ENCODE peak calls at places on chromosomes 5 and 9, in five cellular contexts. J is SK-N-SH, Q is hepatocyte, M is PC-3, O is MM.1S. X is an unnamed sample.

GRCh38 chr5:92836861-92837755 is 743.9 kb downstream of the NR2F1-AS1 start:
- DNase-seq in J (no peak), Q (no peak), M (peak), O (no peak), X (peak)

GRCh38 chr9:122264360-122265264 is at the start of the genes MRRF and RBM18:
- DNase-seq in J (peak), Q (peak), M (peak), O (peak), X (peak)

GRCh38 chr9:137482094-137482781 is 23.1 kb upstream of the NSMF start:
- DNase-seq in J (no peak), Q (peak), M (peak), O (peak), X (peak)

GRCh38 chr9:91036356-91036755 is 234.7 kb downstream of the SYK start:
- DNase-seq in J (no peak), Q (no peak), M (no peak), O (peak), X (no peak)

GRCh38 chr5:126971455-126972019 is 58.8 kb downstream of the MARCHF3 start:
- DNase-seq in J (no peak), Q (no peak), M (no peak), O (no peak), X (no peak)

GRCh38 chr5:84274585-84275468 is 109.9 kb downstream of the EDIL3 start:
- DNase-seq in J (peak), Q (peak), M (peak), O (peak), X (peak)

GRCh38 chr9:132857031-132857430 is 21.1 kb downstream of the AK8 start:
- DNase-seq in J (no peak), Q (peak), M (no peak), O (no peak), X (peak)

GRCh38 chr5:180084638-180085561 is 13.3 kb upstream of the RNF130 start:
- DNase-seq in J (peak), Q (peak), M (peak), O (peak), X (no peak)

GRCh38 chr5:107026098-107026497 is 644.6 kb downstream of the EFNA5 start:
- DNase-seq in J (no peak), Q (no peak), M (no peak), O (no peak), X (no peak)

GRCh38 chr9:136858844-136859757 is 7.0 kb downstream of the MAMDC4 start:
- DNase-seq in J (no peak), Q (peak), M (peak), O (no peak), X (peak)

GRCh38 chr9:93646640-93647178 is 70.3 kb downstream of the PHF2 start:
- DNase-seq in J (no peak), Q (no peak), M (no peak), O (no peak), X (no peak)

GRCh38 chr9:123834907-123835562 is 94.9 kb downstream of the DENND1A start:
- DNase-seq in J (no peak), Q (no peak), M (no peak), O (peak), X (peak)

GRCh38 chr5:96517294-96517693 is 84.2 kb upstream of the PCSK1 start:
- DNase-seq in J (peak), Q (no peak), M (no peak), O (no peak), X (peak)

GRCh38 chr9:108562176-108562575 is 293.6 kb downstream of the ACTL7B start:
- DNase-seq in J (no peak), Q (no peak), M (peak), O (no peak), X (no peak)

GRCh38 chr5:124951676-124952075 is 205.2 kb upstream of the ZNF608 start:
- DNase-seq in J (no peak), Q (no peak), M (no peak), O (peak), X (no peak)

GRCh38 chr5:124951105-124951504 is 204.7 kb upstream of the ZNF608 start:
- DNase-seq in J (no peak), Q (no peak), M (no peak), O (no peak), X (no peak)

GRCh38 chr5:124948754-124949275 is 202.4 kb upstream of the ZNF608 start:
- DNase-seq in J (no peak), Q (no peak), M (no peak), O (no peak), X (no peak)

GRCh38 chr5:124949862-124950261 is 203.4 kb upstream of the ZNF608 start:
- DNase-seq in J (no peak), Q (no peak), M (peak), O (no peak), X (no peak)

GRCh38 chr5:124948062-124948753 is 201.8 kb upstream of the ZNF608 start:
- DNase-seq in J (no peak), Q (no peak), M (peak), O (no peak), X (no peak)
- TF ChIP-seq EZH2phosphoT487 in J (no peak), Q (no peak), M (no peak), O (no peak), X (no peak)

DNA sequence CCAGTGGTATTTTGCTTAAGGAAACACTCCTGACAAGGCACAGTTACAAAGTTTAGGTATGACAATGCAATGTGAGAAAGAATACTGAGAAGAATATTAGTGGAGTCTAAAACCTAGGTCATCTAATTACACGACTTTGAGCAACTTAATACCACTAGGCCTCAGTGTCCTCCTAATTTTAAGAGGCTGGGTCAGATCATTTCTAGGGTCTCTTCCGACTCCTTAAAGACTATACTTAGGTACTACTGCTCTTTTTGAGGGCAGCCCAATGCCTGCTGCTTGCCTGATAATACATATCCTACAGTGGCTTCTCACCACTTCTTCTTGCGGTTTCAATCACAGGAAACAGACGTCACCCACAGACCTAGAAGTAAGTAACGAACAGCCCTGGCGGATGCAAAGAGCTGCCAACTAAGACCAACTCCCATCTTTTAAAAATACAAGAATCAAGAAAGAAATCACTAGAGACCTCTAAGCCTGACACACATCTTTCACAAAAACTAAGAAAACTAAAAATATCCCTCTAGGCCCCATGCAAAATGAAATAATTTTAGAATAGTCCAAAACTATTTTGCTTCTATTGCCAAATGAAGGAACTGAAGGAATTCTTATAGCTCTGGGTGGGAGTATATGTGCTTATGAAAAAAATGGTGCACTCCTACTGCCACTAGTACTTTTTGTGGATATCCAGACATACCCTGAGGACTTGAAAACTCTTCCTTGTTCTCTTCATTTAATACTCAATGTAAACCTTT is 13.1 kb downstream of the DIAPH1 start:
- DNase-seq in J (no peak), Q (no peak), M (no peak), O (peak), X (no peak)
- TF ChIP-seq EZH2phosphoT487 in J (no peak), Q (no peak), M (no peak), O (no peak), X (no peak)

GRCh38 chr9:129282308-129283211 is 104.5 kb upstream of the IER5L start:
- DNase-seq in J (no peak), Q (no peak), M (no peak), O (no peak), X (no peak)
- TF ChIP-seq EZH2phosphoT487 in J (no peak), Q (no peak), M (no peak), O (no peak), X (no peak)

GRCh38 chr9:89390578-89390977 is 72.3 kb downstream of the SECISBP2 start:
- DNase-seq in J (no peak), Q (no peak), M (no peak), O (no peak), X (no peak)
- TF ChIP-seq EZH2phosphoT487 in J (no peak), Q (no peak), M (no peak), O (no peak), X (no peak)